ENCODE peak calls at places on chromosomes 2 and 18, in four cellular contexts. O is EH; N is activated CD4-positive, alpha-beta T cell treated with anti-CD3 and anti-CD28 coated beads for 48 hours; D is fibroblast of pulmonary artery. V is an unnamed sample.
A peak's percentile ranks its signal among the peaks of the same experiment; 100 is the strongest.

GRCh38 chr18:44671914-44672313 is 8.8 kb upstream of the SETBP1 start:
- DNase-seq in O (no peak), N (no peak), D (no peak), V (no peak)

GRCh38 chr2:136505462-136505861 is 259.9 kb upstream of the THSD7B start:
- DNase-seq in D (no peak), N (no peak), O (no peak), V (no peak)

GRCh38 chr2:15894459-15895144 is 45.7 kb upstream of the MYCN start:
- DNase-seq in D (no peak), N (no peak), O (no peak), V (no peak)

GRCh38 chr2:109260886-109261700 is 132.1 kb downstream of the SH3RF3 start:
- DNase-seq in O (peak; percentile 50), N (no peak), D (peak; percentile 47), V (peak; percentile 52)

GRCh38 chr2:2056531-2056930 is 274.5 kb downstream of the MYT1L start:
- DNase-seq in O (no peak), N (no peak), D (no peak), V (no peak)

GRCh38 chr2:105712166-105712915 is 32.4 kb upstream of the NCK2 start:
- DNase-seq in O (peak; percentile 13), N (no peak), D (peak; percentile 53), V (peak; percentile 39)

GRCh38 chr2:8882094-8882493 is 44.7 kb upstream of the KIDINS220 start:
- DNase-seq in N (no peak), D (peak; percentile 49), O (peak; percentile 32), V (peak; percentile 31)

GRCh38 chr2:55585451-55586079 is 31.9 kb downstream of the PPP4R3B start:
- DNase-seq in D (peak; percentile 86), O (peak; percentile 60), N (no peak), V (peak; percentile 85)

GRCh38 chr2:150369862-150370261 is 117.6 kb downstream of the RND3 start:
- DNase-seq in D (no peak), N (no peak), O (no peak), V (no peak)

GRCh38 chr18:49029628-49030027 is 78.9 kb upstream of the SMAD7 start:
- DNase-seq in N (no peak), O (no peak), D (no peak), V (no peak)

GRCh38 chr2:36366491-36367120 is 11.0 kb downstream of the CRIM1 start:
- DNase-seq in O (peak; percentile 33), N (no peak), D (no peak), V (no peak)

GRCh38 chr18:57918601-57919000 is 115.5 kb upstream of the ATP8B1 start:
- DNase-seq in O (no peak), D (no peak), N (no peak), V (no peak)

GRCh38 chr2:49035477-49035876 is 118.8 kb downstream of the FSHR start:
- DNase-seq in D (no peak), N (no peak), O (no peak), V (no peak)

GRCh38 chr2:206836722-206837121 is 71.3 kb downstream of the FASTKD2 start:
- DNase-seq in N (no peak), O (no peak), D (peak; percentile 44), V (no peak)

GRCh38 chr18:2223859-2224258 is 347.4 kb downstream of the METTL4 start:
- DNase-seq in D (peak; percentile 77), O (peak; percentile 52), N (peak; percentile 4), V (peak; percentile 68)

GRCh38 chr2:236160366-236161081 is 7.7 kb downstream of the GBX2 start:
- DNase-seq in O (peak; percentile 16), D (no peak), N (no peak), V (no peak)

GRCh38 chr18:2112435-2113045 is 458.8 kb downstream of the METTL4 start:
- DNase-seq in O (peak; percentile 17), N (no peak), D (no peak), V (peak; percentile 43)

GRCh38 chr18:48674198-48674721 is 135.4 kb downstream of the CTIF start:
- DNase-seq in N (no peak), D (peak; percentile 23), O (peak; percentile 46), V (peak; percentile 41)

GRCh38 chr2:164826293-164827243 is 15.1 kb downstream of the COBLL1 start:
- DNase-seq in O (peak; percentile 77), N (no peak), D (peak; percentile 59), V (no peak)

GRCh38 chr2:226862623-226863022 is 26.8 kb downstream of the RHBDD1 start:
- DNase-seq in O (peak; percentile 23), D (no peak), N (no peak), V (no peak)

GRCh38 chr18:59729781-59730180 is 32.6 kb upstream of the CCBE1 start:
- DNase-seq in D (no peak), O (no peak), N (no peak), V (no peak)

GRCh38 chr2:112433932-112434730 is 686 bp upstream of the RGPD8 start:
- DNase-seq in D (no peak), N (no peak), O (no peak), V (peak; percentile 1)

V was measured in ELR.